ENCODE peak calls at places on chromosomes 11 and 22, in five cellular contexts. One of them, this sample, is unnamed.

GRCh38 chr11:123052884-123053721 is 8.8 kb downstream of the HSPA8 start:
- DNase-seq in globus pallidus: no peak
- DNase-seq in breast epithelium: no peak
- DNase-seq in activated T-helper 1 cell treated with anti-CD3 and anti-CD28 coated beads, Interleukin-12 subunit alpha, Interleukin-12 subunit beta, Interleukin-2, Interleukin-4 antibody, amounts not matched to agents 30 ng/mL and 10 ng/mL and 1 ng/mL, durations not matched to agents 14 hours and 24 hours and 36 hours: no peak
- DNase-seq in GM23338: no peak
- DNase-seq in this sample: no peak

GRCh38 chr11:134714021-134714656 is 302.1 kb upstream of the B3GAT1 start:
- DNase-seq in GM23338: no peak
- DNase-seq in activated T-helper 1 cell treated with anti-CD3 and anti-CD28 coated beads, Interleukin-12 subunit alpha, Interleukin-12 subunit beta, Interleukin-2, Interleukin-4 antibody, amounts not matched to agents 30 ng/mL and 10 ng/mL and 1 ng/mL, durations not matched to agents 14 hours and 24 hours and 36 hours: no peak
- DNase-seq in breast epithelium: no peak
- DNase-seq in globus pallidus: no peak
- DNase-seq in this sample: no peak

GRCh38 chr22:42613869-42614268 is 814 bp downstream of the POLDIP3 start:
- DNase-seq in breast epithelium: no peak
- DNase-seq in globus pallidus: no peak
- DNase-seq in activated T-helper 1 cell treated with anti-CD3 and anti-CD28 coated beads, Interleukin-12 subunit alpha, Interleukin-12 subunit beta, Interleukin-2, Interleukin-4 antibody, amounts not matched to agents 30 ng/mL and 10 ng/mL and 1 ng/mL, durations not matched to agents 14 hours and 24 hours and 36 hours: no peak
- DNase-seq in GM23338: no peak
- DNase-seq in this sample: no peak

GRCh38 chr22:36879775-36880174 is 19.0 kb downstream of the NCF4 start:
- DNase-seq in globus pallidus: no peak
- DNase-seq in GM23338: no peak
- DNase-seq in activated T-helper 1 cell treated with anti-CD3 and anti-CD28 coated beads, Interleukin-12 subunit alpha, Interleukin-12 subunit beta, Interleukin-2, Interleukin-4 antibody, amounts not matched to agents 30 ng/mL and 10 ng/mL and 1 ng/mL, durations not matched to agents 14 hours and 24 hours and 36 hours: no peak
- DNase-seq in breast epithelium: no peak
- DNase-seq in this sample: no peak

GRCh38 chr11:12130180-12130980 is 20.0 kb downstream of the MICAL2 start:
- DNase-seq in GM23338: no peak
- DNase-seq in activated T-helper 1 cell treated with anti-CD3 and anti-CD28 coated beads, Interleukin-12 subunit alpha, Interleukin-12 subunit beta, Interleukin-2, Interleukin-4 antibody, amounts not matched to agents 30 ng/mL and 10 ng/mL and 1 ng/mL, durations not matched to agents 14 hours and 24 hours and 36 hours: no peak
- DNase-seq in globus pallidus: no peak
- DNase-seq in breast epithelium: no peak
- DNase-seq in this sample: no peak

GRCh38 chr22:26471522-26471921 is 12.1 kb downstream of the HPS4 start:
- DNase-seq in globus pallidus: no peak
- DNase-seq in GM23338: no peak
- DNase-seq in activated T-helper 1 cell treated with anti-CD3 and anti-CD28 coated beads, Interleukin-12 subunit alpha, Interleukin-12 subunit beta, Interleukin-2, Interleukin-4 antibody, amounts not matched to agents 30 ng/mL and 10 ng/mL and 1 ng/mL, durations not matched to agents 14 hours and 24 hours and 36 hours: no peak
- DNase-seq in breast epithelium: no peak
- DNase-seq in this sample: no peak

GRCh38 chr11:17781221-17781620 is 46.6 kb downstream of the KCNC1 start:
- DNase-seq in breast epithelium: no peak
- DNase-seq in GM23338: no peak
- DNase-seq in activated T-helper 1 cell treated with anti-CD3 and anti-CD28 coated beads, Interleukin-12 subunit alpha, Interleukin-12 subunit beta, Interleukin-2, Interleukin-4 antibody, amounts not matched to agents 30 ng/mL and 10 ng/mL and 1 ng/mL, durations not matched to agents 14 hours and 24 hours and 36 hours: no peak
- DNase-seq in globus pallidus: no peak
- DNase-seq in this sample: no peak

GRCh38 chr11:90250970-90251369 is 28.1 kb upstream of the CHORDC1 start:
- DNase-seq in breast epithelium: no peak
- DNase-seq in activated T-helper 1 cell treated with anti-CD3 and anti-CD28 coated beads, Interleukin-12 subunit alpha, Interleukin-12 subunit beta, Interleukin-2, Interleukin-4 antibody, amounts not matched to agents 30 ng/mL and 10 ng/mL and 1 ng/mL, durations not matched to agents 14 hours and 24 hours and 36 hours: no peak
- DNase-seq in globus pallidus: no peak
- DNase-seq in GM23338: no peak
- DNase-seq in this sample: no peak

GRCh38 chr11:15159085-15159484 is 44.4 kb downstream of the INSC start:
- DNase-seq in activated T-helper 1 cell treated with anti-CD3 and anti-CD28 coated beads, Interleukin-12 subunit alpha, Interleukin-12 subunit beta, Interleukin-2, Interleukin-4 antibody, amounts not matched to agents 30 ng/mL and 10 ng/mL and 1 ng/mL, durations not matched to agents 14 hours and 24 hours and 36 hours: no peak
- DNase-seq in globus pallidus: no peak
- DNase-seq in breast epithelium: no peak
- DNase-seq in GM23338: peak
- DNase-seq in this sample: no peak

This sample was measured in midbrain.